ENCODE peak calls at places on chromosomes 13 and 19, in seven cellular contexts. I, B, A, Q, F, O and Z are unnamed samples.

GRCh38 chr19:42088471-42089190 is 12.7 kb downstream of the ZNF574 start:
- DNase-seq in I (no peak), B (no peak), A (peak), Q (peak), F (peak), O (no peak), Z (no peak)

GRCh38 chr19:19214892-19215291 is 3.1 kb downstream of the NCAN start:
- DNase-seq in I (no peak), B (no peak), A (peak), Q (no peak), F (peak), O (no peak), Z (peak)

GRCh38 chr13:46182491-46182877 is 507 bp upstream of the LCP1 start:
- DNase-seq in I (no peak), B (peak), A (no peak), Q (no peak), F (no peak), O (no peak), Z (peak)

GRCh38 chr19:36972594-36972993 is 56.5 kb downstream of the ZNF568 start:
- DNase-seq in I (no peak), B (no peak), A (no peak), Q (no peak), F (no peak), O (no peak), Z (no peak)

GRCh38 chr19:6667114-6667627 is 2.8 kb downstream of the TNFSF14 start:
- DNase-seq in I (no peak), B (no peak), A (no peak), Q (no peak), F (no peak), O (peak), Z (peak)

GRCh38 chr19:39207293-39207836 is 3.3 kb upstream of the SYCN start:
- DNase-seq in I (no peak), B (no peak), A (no peak), Q (no peak), F (no peak), O (no peak), Z (no peak)

GRCh38 chr13:106393776-106394175 is 141.7 kb downstream of the EFNB2 start:
- DNase-seq in I (no peak), B (no peak), A (no peak), Q (no peak), F (no peak), O (no peak), Z (no peak)

GRCh38 chr19:44447864-44448674 is at the start of gene ZNF229:
- DNase-seq in I (peak), B (peak), A (peak), Q (peak), F (peak), O (peak), Z (peak)

GRCh38 chr13:36352350-36352749 is 6.2 kb upstream of the SPART start:
- DNase-seq in I (no peak), B (no peak), A (peak), Q (no peak), F (peak), O (no peak), Z (no peak)

GRCh38 chr19:50046649-50047503 is 21.1 kb downstream of the ZNF473 start:
- DNase-seq in I (no peak), B (no peak), A (peak), Q (no peak), F (no peak), O (peak), Z (peak)

GRCh38 chr13:50299546-50300249 is 284.5 kb downstream of the KCNRG start:
- DNase-seq in I (no peak), B (no peak), A (peak), Q (no peak), F (peak), O (no peak), Z (no peak)

GRCh38 chr19:35070471-35070870 is 28.9 kb downstream of the HPN start:
- DNase-seq in I (no peak), B (no peak), A (no peak), Q (no peak), F (no peak), O (no peak), Z (no peak)

GRCh38 chr13:93227906-93228801 is 1.5 kb downstream of the GPC6 start:
- DNase-seq in I (no peak), B (no peak), A (peak), Q (no peak), F (peak), O (no peak), Z (no peak)

GRCh38 chr19:46713781-46714522 is 3.0 kb downstream of the PRKD2 start:
- DNase-seq in I (peak), B (peak), A (peak), Q (peak), F (peak), O (peak), Z (peak)

GRCh38 chr13:41905600-41906254 is 55.2 kb downstream of the VWA8 start:
- DNase-seq in I (no peak), B (peak), A (peak), Q (peak), F (peak), O (no peak), Z (no peak)

GRCh38 chr13:109844396-109844795 is 58.0 kb upstream of the IRS2 start:
- DNase-seq in I (no peak), B (no peak), A (peak), Q (no peak), F (peak), O (no peak), Z (no peak)

GRCh38 chr19:5470264-5470671 is 15.1 kb downstream of the ZNRF4 start:
- DNase-seq in I (no peak), B (no peak), A (no peak), Q (no peak), F (no peak), O (no peak), Z (no peak)

GRCh38 chr19:19257137-19257536 is 16.0 kb downstream of the TM6SF2 start:
- DNase-seq in I (no peak), B (no peak), A (no peak), Q (no peak), F (no peak), O (no peak), Z (no peak)

GRCh38 chr19:45179063-45179847 is 671 bp downstream of the BLOC1S3 start:
- DNase-seq in I (no peak), B (peak), A (peak), Q (no peak), F (peak), O (peak), Z (peak)

GRCh38 chr19:13781547-13781946 is 7.3 kb downstream of the C19orf53 start:
- DNase-seq in I (no peak), B (no peak), A (peak), Q (peak), F (peak), O (peak), Z (no peak)

GRCh38 chr19:13788991-13789390 is 6.3 kb upstream of the ZSWIM4 start:
- DNase-seq in I (no peak), B (peak), A (peak), Q (no peak), F (peak), O (no peak), Z (peak)

GRCh38 chr19:13783565-13784500 is 9.6 kb downstream of the C19orf53 start:
- DNase-seq in I (no peak), B (peak), A (no peak), Q (no peak), F (no peak), O (no peak), Z (no peak)

GRCh38 chr19:13782537-13782936 is 8.3 kb downstream of the C19orf53 start:
- DNase-seq in I (no peak), B (no peak), A (peak), Q (no peak), F (peak), O (no peak), Z (no peak)

GRCh38 chr19:13784731-13785452 is 10.4 kb upstream of the ZSWIM4 start:
- DNase-seq in I (no peak), B (peak), A (peak), Q (no peak), F (peak), O (peak), Z (peak)
- TF ChIP-seq CTCF in I (peak), B (peak), A (peak), Q (peak), F (no peak), O (peak), Z (peak)

DNA sequence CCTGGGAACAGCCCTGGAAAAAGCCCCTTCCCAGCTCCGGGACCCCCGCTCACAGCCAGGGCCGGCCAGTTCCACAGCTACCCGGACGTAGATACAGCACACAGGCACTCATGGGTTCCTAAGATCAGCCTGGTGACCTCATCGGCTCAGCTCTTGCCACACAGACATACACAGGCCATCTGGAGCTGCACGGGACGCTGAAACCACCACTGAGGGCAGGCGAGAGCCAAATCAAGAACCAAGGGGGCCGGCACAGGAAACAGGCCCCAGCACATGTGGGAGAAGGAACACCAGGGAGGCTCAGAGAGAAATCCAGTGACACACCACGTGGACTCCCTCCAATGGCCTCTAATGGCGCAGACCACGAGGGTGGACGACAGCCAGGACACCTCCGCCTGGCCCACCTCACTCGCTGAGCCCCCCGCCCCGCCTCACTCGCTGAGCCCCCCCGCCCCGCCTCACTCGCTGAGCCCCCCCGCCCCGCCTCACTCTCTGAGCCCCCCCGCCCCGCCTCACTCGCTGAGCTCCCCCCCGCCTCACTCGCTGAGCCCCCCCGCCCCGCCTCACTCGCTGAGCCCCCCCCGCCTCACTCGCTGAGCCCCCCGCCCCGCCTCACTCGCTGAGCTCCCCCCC is 69.7 kb upstream of the C13orf46 start:
- DNase-seq in I (peak), B (peak), A (peak), Q (peak), F (peak), O (no peak), Z (peak)
- TF ChIP-seq CTCF in I (no peak), B (peak), A (peak), Q (peak), F (no peak), O (no peak), Z (no peak)

GRCh38 chr13:30334663-30335386 is 27.5 kb upstream of the KATNAL1 start:
- DNase-seq in I (no peak), B (peak), A (no peak), Q (no peak), F (no peak), O (no peak), Z (peak)
- TF ChIP-seq CTCF in I (no peak), B (peak), A (peak), Q (peak), F (peak), O (no peak), Z (peak)

DNA sequence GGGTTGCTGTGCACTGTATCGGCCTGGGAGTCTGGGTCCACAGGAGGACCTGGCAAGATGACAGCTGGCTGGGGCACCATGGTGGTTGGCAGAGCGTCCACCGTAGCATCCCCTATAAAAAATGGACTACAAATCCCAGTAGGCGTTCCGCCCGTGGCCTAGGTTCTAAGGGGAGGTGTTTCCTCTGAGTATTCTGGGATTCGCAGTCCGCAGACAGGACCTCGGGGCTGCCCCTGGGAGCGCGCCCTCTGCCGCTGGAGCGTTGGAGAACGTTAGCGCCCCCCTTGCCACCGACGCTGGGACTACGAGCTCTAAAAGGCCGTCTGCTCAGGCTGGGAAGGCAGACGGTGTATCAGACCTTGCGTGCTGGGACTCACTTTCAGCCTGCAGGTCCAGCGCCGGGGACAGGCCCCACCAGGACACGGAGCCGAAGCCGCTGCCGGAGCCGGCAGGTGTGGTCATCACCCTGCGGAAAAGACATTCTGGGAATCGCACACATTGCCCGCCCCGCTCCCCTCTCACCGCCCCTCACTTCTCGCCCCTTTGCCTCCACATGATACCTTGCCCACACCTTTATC is 372 bp downstream of the DNAAF3 start:
- DNase-seq in I (no peak), B (peak), A (peak), Q (no peak), F (peak), O (peak), Z (peak)
- TF ChIP-seq CTCF in I (no peak), B (no peak), A (peak), Q (peak), F (peak), O (no peak), Z (peak)

GRCh38 chr13:97133955-97134354 is 88.2 kb upstream of the MBNL2 start:
- DNase-seq in I (no peak), B (no peak), A (no peak), Q (no peak), F (no peak), O (peak), Z (no peak)
- TF ChIP-seq CTCF in I (no peak), B (no peak), A (no peak), Q (no peak), F (no peak), O (no peak), Z (no peak)

GRCh38 chr19:8699908-8700307 is 1.3 kb upstream of the ACTL9 start:
- DNase-seq in I (no peak), B (no peak), A (no peak), Q (no peak), F (no peak), O (no peak), Z (no peak)

GRCh38 chr19:8695911-8696310 is 2.7 kb downstream of the ACTL9 start:
- DNase-seq in I (no peak), B (no peak), A (no peak), Q (no peak), F (no peak), O (no peak), Z (no peak)

GRCh38 chr19:8696993-8697392 is 1.6 kb downstream of the ACTL9 start:
- DNase-seq in I (no peak), B (no peak), A (no peak), Q (no peak), F (no peak), O (no peak), Z (no peak)

GRCh38 chr19:8698433-8699063 is at the start of gene ACTL9:
- DNase-seq in I (no peak), B (no peak), A (no peak), Q (no peak), F (no peak), O (no peak), Z (no peak)

GRCh38 chr19:8697671-8698432 is 743 bp downstream of the ACTL9 start:
- DNase-seq in I (no peak), B (no peak), A (no peak), Q (no peak), F (no peak), O (no peak), Z (peak)
- TF ChIP-seq CTCF in I (no peak), B (no peak), A (peak), Q (no peak), F (no peak), O (no peak), Z (peak)

DNA sequence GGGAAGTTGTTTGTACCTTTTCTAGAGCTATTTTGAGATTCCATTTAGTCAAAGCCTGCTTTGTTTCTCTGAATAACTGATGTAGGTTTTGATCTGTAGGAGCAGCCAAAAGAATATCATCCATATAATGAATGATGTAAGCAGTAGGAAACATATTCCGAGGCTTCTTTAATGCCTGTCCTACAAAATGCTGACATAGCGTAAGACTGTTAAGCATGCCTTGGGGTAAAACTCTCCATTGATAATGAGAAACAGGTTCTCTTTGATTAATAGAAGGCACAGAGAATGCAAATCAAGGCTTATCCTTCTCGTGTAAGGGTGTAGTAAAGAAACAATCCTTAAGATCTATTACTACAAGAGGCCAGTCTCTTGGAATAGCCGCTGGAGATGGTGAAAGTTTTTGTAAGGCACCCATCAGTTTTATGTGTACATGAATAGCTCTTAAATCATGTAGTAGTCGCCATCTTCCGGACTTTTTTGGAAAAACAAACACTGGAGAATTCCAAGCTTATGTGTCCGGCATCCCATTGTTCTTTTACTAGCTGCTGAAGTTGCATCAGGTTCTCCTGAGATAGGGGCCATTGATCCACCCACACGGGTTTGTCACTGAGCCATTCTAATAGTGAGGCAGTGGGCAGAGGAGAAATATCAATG is 13.5 kb downstream of the FPR3 start:
- DNase-seq in I (no peak), B (no peak), A (peak), Q (peak), F (no peak), O (no peak), Z (no peak)
- TF ChIP-seq CTCF in I (no peak), B (no peak), A (peak), Q (peak), F (no peak), O (no peak), Z (no peak)

DNA sequence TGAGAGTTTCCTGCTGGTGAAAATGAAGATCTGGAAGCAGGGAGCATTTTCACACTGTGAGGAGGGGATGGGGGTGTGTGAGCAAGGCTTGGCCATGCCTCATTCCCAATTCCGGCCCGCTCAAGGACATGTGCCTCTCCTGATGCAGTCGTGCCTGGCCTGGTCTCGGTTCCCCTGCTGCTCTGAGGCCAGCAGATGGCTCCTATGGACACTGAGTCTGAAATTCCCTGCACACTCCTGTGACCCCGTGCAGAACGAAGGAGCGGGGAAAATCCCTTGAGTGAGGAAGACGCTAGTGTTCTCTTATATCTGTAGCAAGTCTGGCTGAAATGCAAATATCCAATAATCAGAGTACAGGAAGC is 363 bp upstream of the ZNF763 start:
- DNase-seq in I (no peak), B (no peak), A (no peak), Q (no peak), F (no peak), O (peak), Z (no peak)
- TF ChIP-seq CTCF in I (no peak), B (no peak), A (peak), Q (peak), F (no peak), O (no peak), Z (no peak)